ENCODE peak calls at places on chromosome 12, in seven cellular contexts. X is astrocyte; I is stimulated activated CD4-positive, alpha-beta T cell treated with anti-CD3 and anti-CD28 coated beads, TNF-alpha, amount 100 ng/mL, for 4 hours; N is CD8-positive, alpha-beta T cell; C is NAMALWA; S is NB4; P is non-pigmented ciliary epithelial cell. O is an unnamed sample.

GRCh38 chr12:72313757-72314270 is 41.6 kb downstream of the TRHDE start:
- DNase-seq in N (no peak), I (no peak), S (no peak), C (no peak), X (peak), P (no peak), O (no peak)

GRCh38 chr12:122080149-122081107 is 1.9 kb downstream of the MLXIP start:
- DNase-seq in S (peak), C (no peak), P (no peak), I (no peak), N (no peak), X (peak), O (peak)

GRCh38 chr12:128844031-128844635 is 9.1 kb upstream of the GLT1D1 start:
- DNase-seq in P (no peak), S (peak), N (no peak), C (peak), X (no peak), I (no peak), O (no peak)

GRCh38 chr12:60106207-60106606 is 510.4 kb downstream of the SLC16A7 start:
- DNase-seq in S (peak), C (peak), I (no peak), N (no peak), X (peak), P (no peak), O (no peak)

GRCh38 chr12:37547611-37548010 is 769.0 kb upstream of the ALG10B start:
- DNase-seq in P (no peak), I (no peak), C (no peak), X (no peak), N (no peak), S (no peak), O (no peak)

GRCh38 chr12:29070309-29070708 is 78.8 kb upstream of the FAR2 start:
- DNase-seq in X (no peak), P (no peak), S (no peak), N (no peak), C (no peak), I (no peak), O (no peak)

GRCh38 chr12:30754383-30754749 is 385 bp downstream of the CAPRIN2 start:
- DNase-seq in S (no peak), I (no peak), P (no peak), N (no peak), C (no peak), X (peak), O (no peak)

GRCh38 chr12:54311091-54311490 is 10.3 kb upstream of the NFE2 start:
- DNase-seq in I (no peak), S (no peak), X (no peak), C (no peak), P (no peak), N (no peak), O (no peak)

GRCh38 chr12:130706311-130706710 is 9.8 kb downstream of the RIMBP2 start:
- DNase-seq in C (no peak), N (no peak), S (no peak), P (no peak), I (no peak), X (no peak), O (no peak)

GRCh38 chr12:56103823-56104108 is 593 bp upstream of the PA2G4 start:
- DNase-seq in S (no peak), X (no peak), P (no peak), N (no peak), C (no peak), I (no peak), O (no peak)

GRCh38 chr12:117874842-117875434 is 93.9 kb downstream of the KSR2 start:
- DNase-seq in I (peak), X (peak), N (peak), P (no peak), S (peak), C (peak), O (peak)

GRCh38 chr12:32843528-32844095 is 53.0 kb downstream of the PKP2 start:
- DNase-seq in N (no peak), C (no peak), P (peak), S (peak), X (peak), I (no peak), O (peak)

GRCh38 chr12:130139971-130140547 is 22.2 kb upstream of the FZD10 start:
- DNase-seq in X (no peak), P (no peak), S (no peak), N (no peak), C (no peak), I (no peak), O (no peak)

GRCh38 chr12:52207895-52208294 is 16.1 kb upstream of the KRT80 start:
- DNase-seq in C (no peak), P (no peak), X (peak), I (no peak), S (peak), N (no peak), O (peak)

GRCh38 chr12:67988600-67988999 is 647 bp upstream of the IFNG-AS1 start:
- DNase-seq in X (no peak), S (no peak), P (no peak), C (peak), I (no peak), N (no peak), O (no peak)

GRCh38 chr12:107369679-107370078 is 276.3 kb upstream of the CRY1 start:
- DNase-seq in I (no peak), P (no peak), X (no peak), C (no peak), S (no peak), N (no peak), O (no peak)

GRCh38 chr12:30599631-30600030 is 96.0 kb downstream of the IPO8 start:
- DNase-seq in X (no peak), I (no peak), S (no peak), N (no peak), C (no peak), P (peak), O (no peak)

GRCh38 chr12:88782357-88782756 is 202.1 kb upstream of the KITLG start:
- DNase-seq in N (no peak), X (no peak), C (no peak), S (no peak), P (no peak), I (no peak), O (no peak)

GRCh38 chr12:120242275-120242799 is 23.2 kb downstream of the PXN start:
- DNase-seq in X (no peak), N (no peak), I (no peak), C (no peak), P (no peak), S (no peak), O (no peak)

GRCh38 chr12:66813137-66813867 is 134.4 kb upstream of the GRIP1 start:
- DNase-seq in P (no peak), S (no peak), C (peak), N (no peak), X (no peak), I (no peak), O (no peak)

GRCh38 chr12:1810201-1810930 is 10.0 kb upstream of the LRTM2 start:
- DNase-seq in X (peak), P (no peak), N (no peak), S (peak), I (no peak), C (no peak), O (no peak)

GRCh38 chr12:65695077-65695865 is 129.0 kb upstream of the HMGA2 start:
- DNase-seq in S (no peak), N (no peak), X (peak), I (no peak), C (no peak), P (peak), O (peak)